ENCODE peak calls at places on chromosomes 5 and 9, in eight cellular contexts. G, R, F, K, T, B, Z and Y are unnamed samples.
A peak's percentile ranks its signal among the peaks of the same experiment; 100 is the strongest.

GRCh38 chr5:125501396-125501795 is 755.0 kb upstream of the ZNF608 start:
- DNase-seq in T (no peak), K (no peak), Z (no peak), B (no peak), G (no peak), R (no peak), F (no peak), Y (no peak)

GRCh38 chr5:72991394-72991793 is 35.6 kb downstream of the FCHO2 start:
- DNase-seq in G (no peak), T (no peak), F (no peak), Z (no peak), B (no peak), R (no peak), K (no peak), Y (no peak)

GRCh38 chr5:114940709-114941108 is 229.0 kb downstream of the TRIM36 start:
- DNase-seq in F (no peak), G (no peak), K (no peak), R (no peak), Z (no peak), T (no peak), B (no peak), Y (no peak)

GRCh38 chr5:20105915-20106314 is 117.9 kb upstream of the CDH18 start:
- DNase-seq in B (no peak), T (no peak), R (no peak), K (no peak), Z (no peak), G (no peak), F (no peak), Y (no peak)

GRCh38 chr5:56763711-56764466 is 51.5 kb upstream of the MAP3K1 start:
- DNase-seq in T (peak; percentile 99), G (no peak), B (no peak), Z (no peak), R (no peak), F (peak; percentile 93), K (peak; percentile 8), Y (peak; percentile 88)

GRCh38 chr9:4499917-4500316 is 9.6 kb downstream of the SLC1A1 start:
- DNase-seq in G (peak; percentile 21), R (no peak), B (no peak), F (peak; percentile 61), Z (peak; percentile 31), T (no peak), K (no peak), Y (no peak)

GRCh38 chr5:174420651-174421407 is 303.6 kb upstream of the MSX2 start:
- DNase-seq in F (no peak), Z (no peak), K (no peak), T (no peak), B (no peak), R (no peak), G (no peak), Y (no peak)

GRCh38 chr9:19342927-19343326 is 37.1 kb downstream of the RPS6 start:
- DNase-seq in R (no peak), F (no peak), Z (no peak), K (no peak), T (no peak), G (no peak), B (no peak), Y (no peak)

GRCh38 chr5:132877938-132878337 is 4.5 kb downstream of the LEAP2 start:
- DNase-seq in F (no peak), G (peak; percentile 23), K (no peak), B (no peak), Z (peak; percentile 23), T (no peak), R (no peak), Y (no peak)

GRCh38 chr5:28807230-28807629 is 1768.8 kb upstream of the CDH9 start:
- DNase-seq in G (no peak), K (no peak), R (no peak), Z (no peak), T (no peak), F (no peak), B (no peak), Y (peak; percentile 17)

GRCh38 chr9:135662758-135663450 is at the start of gene LCN9:
- DNase-seq in B (no peak), F (no peak), G (no peak), T (no peak), K (peak; percentile 11), Z (no peak), R (no peak), Y (no peak)

GRCh38 chr5:150649828-150650712 is 9.6 kb downstream of the SYNPO start:
- DNase-seq in G (no peak), F (no peak), K (no peak), R (no peak), Z (no peak), B (peak; percentile 15), T (no peak), Y (no peak)

GRCh38 chr5:169814522-169814921 is 165.8 kb downstream of the INSYN2B start:
- DNase-seq in T (no peak), R (no peak), G (no peak), B (no peak), Z (no peak), F (no peak), K (peak; percentile 39), Y (no peak)

GRCh38 chr5:634191-634590 is 22.1 kb downstream of the CEP72 start:
- DNase-seq in T (no peak), G (no peak), F (no peak), Z (no peak), K (no peak), R (no peak), B (no peak), Y (no peak)

GRCh38 chr9:118594428-118594827 is 774.8 kb downstream of the BRINP1 start:
- DNase-seq in B (no peak), T (no peak), F (no peak), Z (no peak), G (no peak), R (no peak), K (no peak), Y (no peak)

GRCh38 chr9:118596374-118597015 is 772.7 kb downstream of the BRINP1 start:
- DNase-seq in Z (no peak), T (no peak), B (no peak), G (no peak), K (no peak), R (no peak), F (no peak), Y (no peak)

GRCh38 chr9:118595719-118596305 is 773.4 kb downstream of the BRINP1 start:
- DNase-seq in K (peak; percentile 59), B (no peak), F (peak; percentile 71), G (no peak), T (peak; percentile 40), Z (no peak), R (no peak), Y (peak; percentile 52)
- TF ChIP-seq CTCF in K (peak; percentile 35), B (no peak), F (no peak), G (peak; percentile 38), T (peak; percentile 16), Z (no peak), R (peak; percentile 11), Y (peak; percentile 48)

GRCh38 chr9:35651964-35652828 is 1.5 kb upstream of the SIT1 start:
- DNase-seq in Z (no peak), F (no peak), G (no peak), T (peak; percentile 81), B (no peak), K (peak; percentile 88), R (no peak), Y (peak; percentile 77)

GRCh38 chr9:35646583-35647265 is 4.0 kb downstream of the SIT1 start:
- DNase-seq in G (peak; percentile 93), K (peak; percentile 84), R (no peak), F (peak; percentile 96), B (peak; percentile 93), Z (peak; percentile 94), T (peak; percentile 99), Y (peak; percentile 88)

GRCh38 chr9:35652829-35653209 is 2.1 kb upstream of the SIT1 start:
- DNase-seq in T (no peak), F (no peak), Z (no peak), R (no peak), B (no peak), G (no peak), K (no peak), Y (peak; percentile 42)

GRCh38 chr9:35650341-35651158 is at the start of gene SIT1:
- DNase-seq in F (no peak), B (no peak), K (no peak), R (no peak), Z (no peak), T (peak; percentile 25), G (no peak), Y (no peak)

GRCh38 chr9:35649431-35650340 is 1.0 kb downstream of the SIT1 start:
- DNase-seq in Z (no peak), K (peak; percentile 67), R (no peak), G (no peak), F (peak; percentile 52), T (peak; percentile 95), B (no peak), Y (no peak)
- H3K4me3 ChIP-seq in Z (no peak overlapping the region), K (no peak overlapping the region), R (no peak overlapping the region), G (no peak overlapping the region), F (no peak overlapping the region), T (peak overlapping the region; percentile 17), B (no peak overlapping the region), Y (no peak overlapping the region)

GRCh38 chr9:113154936-113155335 is 4.1 kb downstream of the SLC31A2 start:
- DNase-seq in G (no peak), Z (no peak), R (no peak), B (no peak), K (peak; percentile 47), T (peak; percentile 79), F (no peak), Y (peak; percentile 70)

GRCh38 chr9:113156880-113157279 is 6.1 kb downstream of the SLC31A2 start:
- DNase-seq in T (peak; percentile 27), B (no peak), Z (no peak), R (no peak), K (no peak), G (no peak), F (no peak), Y (no peak)

GRCh38 chr9:113158446-113158845 is 7.6 kb downstream of the SLC31A2 start:
- DNase-seq in F (no peak), T (no peak), G (no peak), K (no peak), R (no peak), B (no peak), Z (no peak), Y (no peak)

GRCh38 chr9:113154471-113154870 is 3.7 kb downstream of the SLC31A2 start:
- DNase-seq in Z (no peak), G (no peak), K (peak; percentile 87), T (peak; percentile 68), B (no peak), R (no peak), F (peak; percentile 79), Y (peak; percentile 76)

DNA sequence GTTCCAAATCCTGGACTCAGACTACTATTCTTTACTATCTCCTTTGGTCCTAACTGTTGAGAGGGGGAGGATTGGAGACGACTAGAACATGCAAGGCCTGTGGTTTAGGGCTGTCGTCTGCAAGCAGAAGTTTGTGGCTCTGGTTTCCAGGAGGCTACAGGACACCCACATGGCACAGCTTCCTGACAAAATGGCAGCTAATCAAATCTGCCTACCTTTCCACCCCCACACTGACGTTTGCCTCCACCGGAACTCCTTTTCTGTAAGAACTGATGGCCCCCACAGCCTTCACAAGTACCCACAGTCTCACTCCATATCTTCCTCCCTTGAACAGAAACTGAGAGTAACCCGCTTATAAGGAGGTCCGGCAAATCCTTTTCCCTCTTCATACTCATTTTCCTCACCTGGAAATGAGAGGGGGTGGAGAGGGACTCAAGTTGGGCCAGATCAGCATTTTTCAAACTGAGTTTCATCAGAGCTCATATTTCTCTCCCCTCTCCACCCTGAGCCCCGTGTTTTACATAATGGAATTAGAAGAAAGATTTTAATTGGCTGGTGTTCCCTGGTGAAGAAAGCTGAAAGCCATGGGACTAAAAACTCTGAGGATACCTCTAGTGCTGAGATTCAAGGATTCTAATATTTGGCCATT is 5.2 kb downstream of the SLC31A2 start:
- DNase-seq in T (peak; percentile 93), F (peak; percentile 70), K (no peak), B (no peak), Z (no peak), R (no peak), G (no peak), Y (no peak)
- TF ChIP-seq CTCF in T (no peak), F (no peak), K (no peak), B (no peak), Z (no peak), R (no peak), G (no peak), Y (no peak)

GRCh38 chr5:177311361-177311722 is 356 bp downstream of the MXD3 start:
- DNase-seq in B (no peak), R (no peak), T (peak; percentile 50), F (peak; percentile 63), K (no peak), G (no peak), Z (no peak), Y (no peak)
- H3K4me3 ChIP-seq in B (peak overlapping the region; percentile 23), R (peak overlapping the region; percentile 68), T (peak overlapping the region; percentile 74), F (no peak overlapping the region), K (peak overlapping the region; percentile 71), G (peak overlapping the region; percentile 70), Z (peak overlapping the region; percentile 39), Y (peak overlapping the region; percentile 64)